ENCODE peak calls at places on chromosomes 2 and 18, in nine cellular contexts. One of them, this sample, is unnamed.

GRCh38 chr2:43157506-43158232 is 68.7 kb downstream of the ZFP36L2 start:
- DNase-seq in tibial artery: no peak
- DNase-seq in right lobe of liver: no peak
- DNase-seq in fibroblast of lung: no peak
- DNase-seq in thoracic aorta: no peak
- DNase-seq in A549: no peak
- DNase-seq in transverse colon: no peak
- DNase-seq in iPS DF 6.9: no peak
- DNase-seq in psoas muscle: no peak
- DNase-seq in this sample: no peak

GRCh38 chr2:42979416-42979869 is 187.1 kb upstream of the HAAO start:
- DNase-seq in tibial artery: no peak
- DNase-seq in right lobe of liver: peak; percentile 69
- DNase-seq in fibroblast of lung: no peak
- DNase-seq in thoracic aorta: no peak
- DNase-seq in A549: peak; percentile 77
- DNase-seq in transverse colon: peak; percentile 79
- DNase-seq in iPS DF 6.9: no peak
- DNase-seq in psoas muscle: no peak
- DNase-seq in this sample: no peak

GRCh38 chr2:233399306-233400225 is 45.3 kb downstream of the DGKD start:
- DNase-seq in tibial artery: no peak
- DNase-seq in right lobe of liver: no peak
- DNase-seq in fibroblast of lung: no peak
- DNase-seq in thoracic aorta: no peak
- DNase-seq in A549: no peak
- DNase-seq in transverse colon: no peak
- DNase-seq in iPS DF 6.9: peak; percentile 18
- DNase-seq in psoas muscle: no peak
- DNase-seq in this sample: no peak

GRCh38 chr2:170147576-170147975 is 30.4 kb upstream of the MYO3B start:
- DNase-seq in tibial artery: no peak
- DNase-seq in right lobe of liver: no peak
- DNase-seq in fibroblast of lung: no peak
- DNase-seq in thoracic aorta: no peak
- DNase-seq in A549: no peak
- DNase-seq in transverse colon: no peak
- DNase-seq in iPS DF 6.9: no peak
- DNase-seq in psoas muscle: no peak
- DNase-seq in this sample: no peak

GRCh38 chr2:189540551-189540950 is 40.0 kb downstream of the SLC40A1 start:
- DNase-seq in tibial artery: no peak
- DNase-seq in right lobe of liver: no peak
- DNase-seq in fibroblast of lung: no peak
- DNase-seq in thoracic aorta: no peak
- DNase-seq in A549: no peak
- DNase-seq in transverse colon: no peak
- DNase-seq in iPS DF 6.9: no peak
- DNase-seq in psoas muscle: no peak
- DNase-seq in this sample: no peak

GRCh38 chr2:123061534-123061933 is 963.6 kb upstream of the CNTNAP5 start:
- DNase-seq in tibial artery: no peak
- DNase-seq in right lobe of liver: no peak
- DNase-seq in fibroblast of lung: no peak
- DNase-seq in thoracic aorta: no peak
- DNase-seq in A549: no peak
- DNase-seq in transverse colon: no peak
- DNase-seq in iPS DF 6.9: no peak
- DNase-seq in psoas muscle: no peak
- DNase-seq in this sample: no peak

GRCh38 chr18:784470-785172 is 27.4 kb downstream of the YES1 start:
- DNase-seq in tibial artery: no peak
- DNase-seq in right lobe of liver: no peak
- DNase-seq in fibroblast of lung: no peak
- DNase-seq in thoracic aorta: no peak
- DNase-seq in A549: no peak
- DNase-seq in transverse colon: no peak
- DNase-seq in iPS DF 6.9: no peak
- DNase-seq in psoas muscle: no peak
- DNase-seq in this sample: no peak

GRCh38 chr2:238225911-238226697 is 13.7 kb downstream of the HES6 start:
- DNase-seq in tibial artery: no peak
- DNase-seq in right lobe of liver: no peak
- DNase-seq in fibroblast of lung: peak; percentile 57
- DNase-seq in thoracic aorta: no peak
- DNase-seq in A549: no peak
- DNase-seq in transverse colon: peak; percentile 21
- DNase-seq in iPS DF 6.9: no peak
- DNase-seq in psoas muscle: no peak
- DNase-seq in this sample: no peak

GRCh38 chr2:239929504-239929903 is 95.6 kb downstream of the NDUFA10 start:
- DNase-seq in tibial artery: no peak
- DNase-seq in right lobe of liver: no peak
- DNase-seq in fibroblast of lung: no peak
- DNase-seq in thoracic aorta: no peak
- DNase-seq in A549: no peak
- DNase-seq in transverse colon: no peak
- DNase-seq in iPS DF 6.9: no peak
- DNase-seq in psoas muscle: no peak
- DNase-seq in this sample: peak; percentile 10

GRCh38 chr2:40130251-40130994 is 321.5 kb downstream of the SLC8A1 start:
- DNase-seq in tibial artery: no peak
- DNase-seq in right lobe of liver: no peak
- DNase-seq in fibroblast of lung: peak; percentile 80
- DNase-seq in thoracic aorta: no peak
- DNase-seq in A549: no peak
- DNase-seq in transverse colon: no peak
- DNase-seq in iPS DF 6.9: no peak
- DNase-seq in psoas muscle: no peak
- DNase-seq in this sample: no peak

GRCh38 chr2:54459037-54459441 is 2.9 kb downstream of the SPTBN1 start:
- DNase-seq in tibial artery: no peak
- DNase-seq in right lobe of liver: no peak
- DNase-seq in fibroblast of lung: peak; percentile 63
- DNase-seq in thoracic aorta: no peak
- DNase-seq in A549: peak; percentile 32
- DNase-seq in transverse colon: no peak
- DNase-seq in iPS DF 6.9: no peak
- DNase-seq in psoas muscle: no peak
- DNase-seq in this sample: no peak

GRCh38 chr18:69659142-69659651 is 258.5 kb downstream of the DOK6 start:
- DNase-seq in tibial artery: no peak
- DNase-seq in right lobe of liver: no peak
- DNase-seq in fibroblast of lung: no peak
- DNase-seq in thoracic aorta: no peak
- DNase-seq in A549: no peak
- DNase-seq in transverse colon: no peak
- DNase-seq in iPS DF 6.9: no peak
- DNase-seq in psoas muscle: no peak
- DNase-seq in this sample: no peak

GRCh38 chr2:223929575-223930001 is 15.5 kb downstream of the WDFY1 start:
- DNase-seq in tibial artery: no peak
- DNase-seq in right lobe of liver: no peak
- DNase-seq in fibroblast of lung: no peak
- DNase-seq in thoracic aorta: no peak
- DNase-seq in A549: no peak
- DNase-seq in transverse colon: no peak
- DNase-seq in iPS DF 6.9: no peak
- DNase-seq in psoas muscle: no peak
- DNase-seq in this sample: no peak

GRCh38 chr18:51405683-51406477 is 208.4 kb upstream of the MEX3C start:
- DNase-seq in tibial artery: no peak
- DNase-seq in right lobe of liver: no peak
- DNase-seq in fibroblast of lung: no peak
- DNase-seq in thoracic aorta: no peak
- DNase-seq in A549: no peak
- DNase-seq in transverse colon: no peak
- DNase-seq in iPS DF 6.9: no peak
- DNase-seq in psoas muscle: no peak
- DNase-seq in this sample: no peak

GRCh38 chr18:75247601-75248421 is 37.2 kb downstream of the TSHZ1 start:
- DNase-seq in tibial artery: no peak
- DNase-seq in right lobe of liver: no peak
- DNase-seq in fibroblast of lung: peak; percentile 60
- DNase-seq in thoracic aorta: no peak
- DNase-seq in A549: peak; percentile 7
- DNase-seq in transverse colon: no peak
- DNase-seq in iPS DF 6.9: no peak
- DNase-seq in psoas muscle: no peak
- DNase-seq in this sample: no peak

GRCh38 chr2:96839288-96839874 is 4.4 kb downstream of the ANKRD23 start:
- DNase-seq in tibial artery: no peak
- DNase-seq in right lobe of liver: no peak
- DNase-seq in fibroblast of lung: peak; percentile 21
- DNase-seq in thoracic aorta: no peak
- DNase-seq in A549: no peak
- DNase-seq in transverse colon: peak; percentile 85
- DNase-seq in iPS DF 6.9: no peak
- DNase-seq in psoas muscle: peak; percentile 57
- DNase-seq in this sample: peak; percentile 97

GRCh38 chr2:205806126-205806905 is 124.0 kb downstream of the NRP2 start:
- DNase-seq in tibial artery: no peak
- DNase-seq in right lobe of liver: peak; percentile 58
- DNase-seq in fibroblast of lung: no peak
- DNase-seq in thoracic aorta: no peak
- DNase-seq in A549: peak; percentile 28
- DNase-seq in transverse colon: peak; percentile 52
- DNase-seq in iPS DF 6.9: no peak
- DNase-seq in psoas muscle: no peak
- DNase-seq in this sample: peak; percentile 57

DNA sequence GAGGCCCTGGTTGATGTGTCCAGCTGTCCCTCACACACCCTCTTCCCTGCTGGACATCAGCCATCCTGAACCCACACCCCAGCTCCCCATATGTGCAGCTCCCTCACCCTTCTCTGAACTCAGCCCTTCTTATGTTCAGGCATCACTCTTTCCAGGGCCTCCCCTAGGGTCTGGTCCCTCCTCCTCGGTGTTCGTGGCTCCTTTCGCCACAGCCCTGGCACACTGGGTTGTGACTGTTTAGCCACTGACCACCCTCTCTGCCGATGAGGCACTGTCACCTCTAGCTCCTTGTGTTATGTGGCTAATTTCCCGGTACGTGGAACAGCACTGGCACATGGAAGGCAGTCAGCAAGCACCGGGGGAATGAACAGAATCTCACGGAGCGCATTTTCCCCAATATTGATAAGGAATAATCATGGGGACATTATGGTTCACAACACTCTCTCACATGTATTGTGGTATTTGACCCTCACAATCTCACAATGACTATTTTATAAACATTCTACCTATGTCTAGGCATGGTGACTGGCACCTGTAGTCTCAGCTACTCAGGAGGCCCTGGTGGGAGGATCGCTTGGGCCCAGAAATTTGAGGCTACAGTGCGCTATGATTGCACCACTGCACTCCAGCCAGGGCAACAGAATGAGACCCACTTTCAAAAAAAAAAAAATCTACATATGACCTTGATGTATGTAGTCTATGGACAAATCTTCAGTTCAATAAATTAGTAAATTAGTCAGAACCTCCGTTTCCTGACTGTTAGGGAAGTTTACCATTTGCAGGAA is 292.1 kb downstream of the MYT1L start:
- DNase-seq in tibial artery: no peak
- DNase-seq in right lobe of liver: no peak
- DNase-seq in fibroblast of lung: no peak
- DNase-seq in thoracic aorta: no peak
- DNase-seq in A549: no peak
- DNase-seq in transverse colon: no peak
- DNase-seq in iPS DF 6.9: no peak
- DNase-seq in psoas muscle: no peak
- DNase-seq in this sample: no peak
- H3K4me1 ChIP-seq in tibial artery: no peaks in the 10 kb centered on the region
- H3K4me1 ChIP-seq in right lobe of liver: peaks cover 8% of the 10 kb centered on the region
- H3K4me1 ChIP-seq in fibroblast of lung: no peaks in the 10 kb centered on the region
- H3K4me1 ChIP-seq in thoracic aorta: no peaks in the 10 kb centered on the region
- H3K4me1 ChIP-seq in A549: no peaks in the 10 kb centered on the region
- H3K4me1 ChIP-seq in transverse colon: no peaks in the 10 kb centered on the region
- H3K4me1 ChIP-seq in iPS DF 6.9: no peaks in the 10 kb centered on the region
- H3K4me1 ChIP-seq in psoas muscle: no peaks in the 10 kb centered on the region
- H3K4me1 ChIP-seq in this sample: no peaks in the 10 kb centered on the region

DNA sequence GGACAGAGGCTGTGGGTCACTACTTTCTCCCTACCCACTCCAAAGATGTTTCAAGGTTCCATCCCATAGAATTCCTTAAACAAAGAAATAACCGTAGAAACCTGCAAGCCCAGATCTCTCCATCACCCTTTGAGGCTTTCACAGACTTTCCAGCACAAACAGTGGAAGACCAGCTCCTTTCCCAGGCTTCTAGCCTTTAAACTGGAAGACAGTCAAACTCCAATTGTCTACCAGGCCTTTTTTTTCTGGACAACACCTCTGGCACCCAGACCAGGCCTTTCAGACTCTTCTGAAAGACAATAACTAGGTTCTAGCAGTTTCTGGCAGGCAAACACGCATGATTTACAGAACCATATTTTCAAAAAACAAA is 107.0 kb upstream of the MSH2 start:
- DNase-seq in tibial artery: no peak
- DNase-seq in right lobe of liver: no peak
- DNase-seq in fibroblast of lung: no peak
- DNase-seq in thoracic aorta: no peak
- DNase-seq in A549: no peak
- DNase-seq in transverse colon: no peak
- DNase-seq in iPS DF 6.9: no peak
- DNase-seq in psoas muscle: no peak
- DNase-seq in this sample: no peak
- H3K27ac ChIP-seq in tibial artery: no peak overlapping the region
- H3K27ac ChIP-seq in right lobe of liver: no peak overlapping the region
- H3K27ac ChIP-seq in fibroblast of lung: no peak overlapping the region
- H3K27ac ChIP-seq in thoracic aorta: no peak overlapping the region
- H3K27ac ChIP-seq in A549: peak overlapping the region; percentile 13
- H3K27ac ChIP-seq in transverse colon: no peak overlapping the region
- H3K27ac ChIP-seq in iPS DF 6.9: no peak overlapping the region
- H3K27ac ChIP-seq in psoas muscle: no peak overlapping the region
- H3K27ac ChIP-seq in this sample: no peak overlapping the region

GRCh38 chr2:228771306-228771705 is 499.8 kb downstream of the PID1 start:
- DNase-seq in tibial artery: peak; percentile 37
- DNase-seq in right lobe of liver: no peak
- DNase-seq in fibroblast of lung: no peak
- DNase-seq in thoracic aorta: no peak
- DNase-seq in A549: no peak
- DNase-seq in transverse colon: no peak
- DNase-seq in iPS DF 6.9: no peak
- DNase-seq in psoas muscle: no peak
- DNase-seq in this sample: no peak
- H3K4me1 ChIP-seq in tibial artery: no peaks in the 10 kb centered on the region
- H3K4me1 ChIP-seq in right lobe of liver: no peaks in the 10 kb centered on the region
- H3K4me1 ChIP-seq in fibroblast of lung: peaks cover 3% of the 10 kb centered on the region
- H3K4me1 ChIP-seq in thoracic aorta: peaks cover 41% of the 10 kb centered on the region
- H3K4me1 ChIP-seq in A549: no peaks in the 10 kb centered on the region
- H3K4me1 ChIP-seq in transverse colon: no peaks in the 10 kb centered on the region
- H3K4me1 ChIP-seq in iPS DF 6.9: no peaks in the 10 kb centered on the region
- H3K4me1 ChIP-seq in psoas muscle: no peaks in the 10 kb centered on the region
- H3K4me1 ChIP-seq in this sample: no peaks in the 10 kb centered on the region

GRCh38 chr2:237222683-237223082 is 137.0 kb downstream of the COPS8 start:
- DNase-seq in tibial artery: no peak
- DNase-seq in right lobe of liver: no peak
- DNase-seq in fibroblast of lung: no peak
- DNase-seq in thoracic aorta: no peak
- DNase-seq in A549: no peak
- DNase-seq in transverse colon: no peak
- DNase-seq in iPS DF 6.9: no peak
- DNase-seq in psoas muscle: no peak
- DNase-seq in this sample: no peak
- H3K27ac ChIP-seq in tibial artery: peak overlapping the region; percentile 42
- H3K27ac ChIP-seq in right lobe of liver: no peak overlapping the region
- H3K27ac ChIP-seq in fibroblast of lung: peak overlapping the region; percentile 90
- H3K27ac ChIP-seq in thoracic aorta: no peak overlapping the region
- H3K27ac ChIP-seq in A549: peak overlapping the region; percentile 34
- H3K27ac ChIP-seq in transverse colon: no peak overlapping the region
- H3K27ac ChIP-seq in iPS DF 6.9: no peak overlapping the region
- H3K27ac ChIP-seq in psoas muscle: no peak overlapping the region
- H3K27ac ChIP-seq in this sample: no peak overlapping the region

This sample was measured in Peyer's patch.